ENCODE peak calls at places on chromosomes 11 and 22, in seven cellular contexts. One of them, this sample, is unnamed.
A peak's percentile ranks its signal among the peaks of the same experiment; 100 is the strongest.

GRCh38 chr11:65058419-65059054 is at the start of gene NAALADL1:
- DNase-seq in SW 1271: no peak
- DNase-seq in kidney epithelial cell: no peak
- DNase-seq in NCI-H345: no peak
- DNase-seq in stimulated activated CD4-positive, alpha-beta T cell treated with anti-CD3 and anti-CD28 coated beads, TNF-alpha, amount 100 ng/mL, for 48 hours: no peak
- DNase-seq in NCI-H2171: no peak
- DNase-seq in kidney: no peak
- DNase-seq in this sample: no peak

GRCh38 chr11:71388637-71389235 is 59.5 kb downstream of the DHCR7 start:
- DNase-seq in SW 1271: no peak
- DNase-seq in kidney epithelial cell: no peak
- DNase-seq in NCI-H345: no peak
- DNase-seq in stimulated activated CD4-positive, alpha-beta T cell treated with anti-CD3 and anti-CD28 coated beads, TNF-alpha, amount 100 ng/mL, for 48 hours: no peak
- DNase-seq in NCI-H2171: no peak
- DNase-seq in kidney: no peak
- DNase-seq in this sample: no peak

GRCh38 chr22:48576333-48577013 is 1251.2 kb downstream of the BRD1 start:
- DNase-seq in SW 1271: no peak
- DNase-seq in kidney epithelial cell: no peak
- DNase-seq in NCI-H345: peak; percentile 26
- DNase-seq in stimulated activated CD4-positive, alpha-beta T cell treated with anti-CD3 and anti-CD28 coated beads, TNF-alpha, amount 100 ng/mL, for 48 hours: no peak
- DNase-seq in NCI-H2171: peak; percentile 77
- DNase-seq in kidney: peak; percentile 71
- DNase-seq in this sample: peak; percentile 9

GRCh38 chr11:22666700-22667439 is 459 bp downstream of the GAS2 start:
- DNase-seq in SW 1271: no peak
- DNase-seq in kidney epithelial cell: no peak
- DNase-seq in NCI-H345: peak; percentile 40
- DNase-seq in stimulated activated CD4-positive, alpha-beta T cell treated with anti-CD3 and anti-CD28 coated beads, TNF-alpha, amount 100 ng/mL, for 48 hours: no peak
- DNase-seq in NCI-H2171: peak; percentile 72
- DNase-seq in kidney: peak; percentile 77
- DNase-seq in this sample: peak; percentile 5

GRCh38 chr22:36564422-36565151 is 35.6 kb upstream of the EIF3D start:
- DNase-seq in SW 1271: no peak
- DNase-seq in kidney epithelial cell: no peak
- DNase-seq in NCI-H345: no peak
- DNase-seq in stimulated activated CD4-positive, alpha-beta T cell treated with anti-CD3 and anti-CD28 coated beads, TNF-alpha, amount 100 ng/mL, for 48 hours: no peak
- DNase-seq in NCI-H2171: no peak
- DNase-seq in kidney: no peak
- DNase-seq in this sample: no peak

GRCh38 chr22:40479126-40479800 is 108.9 kb downstream of the SGSM3 start:
- DNase-seq in SW 1271: no peak
- DNase-seq in kidney epithelial cell: no peak
- DNase-seq in NCI-H345: no peak
- DNase-seq in stimulated activated CD4-positive, alpha-beta T cell treated with anti-CD3 and anti-CD28 coated beads, TNF-alpha, amount 100 ng/mL, for 48 hours: no peak
- DNase-seq in NCI-H2171: no peak
- DNase-seq in kidney: no peak
- DNase-seq in this sample: no peak

GRCh38 chr22:17085277-17086091 is 684 bp downstream of the IL17RA start:
- DNase-seq in SW 1271: no peak
- DNase-seq in kidney epithelial cell: no peak
- DNase-seq in NCI-H345: no peak
- DNase-seq in stimulated activated CD4-positive, alpha-beta T cell treated with anti-CD3 and anti-CD28 coated beads, TNF-alpha, amount 100 ng/mL, for 48 hours: no peak
- DNase-seq in NCI-H2171: no peak
- DNase-seq in kidney: peak; percentile 83
- DNase-seq in this sample: no peak

GRCh38 chr22:50613291-50613981 is 12.8 kb downstream of the MAPK8IP2 start:
- DNase-seq in SW 1271: no peak
- DNase-seq in kidney epithelial cell: no peak
- DNase-seq in NCI-H345: no peak
- DNase-seq in stimulated activated CD4-positive, alpha-beta T cell treated with anti-CD3 and anti-CD28 coated beads, TNF-alpha, amount 100 ng/mL, for 48 hours: no peak
- DNase-seq in NCI-H2171: no peak
- DNase-seq in kidney: no peak
- DNase-seq in this sample: peak; percentile 39

GRCh38 chr11:47248664-47249377 is at the start of gene ACP2:
- DNase-seq in SW 1271: peak; percentile 86
- DNase-seq in kidney epithelial cell: no peak
- DNase-seq in NCI-H345: peak; percentile 94
- DNase-seq in stimulated activated CD4-positive, alpha-beta T cell treated with anti-CD3 and anti-CD28 coated beads, TNF-alpha, amount 100 ng/mL, for 48 hours: peak; percentile 75
- DNase-seq in NCI-H2171: peak; percentile 91
- DNase-seq in kidney: peak; percentile 95
- DNase-seq in this sample: peak; percentile 91

GRCh38 chr11:117145393-117145761 is 1.3 kb downstream of the PAFAH1B2 start:
- DNase-seq in SW 1271: peak; percentile 39
- DNase-seq in kidney epithelial cell: no peak
- DNase-seq in NCI-H345: no peak
- DNase-seq in stimulated activated CD4-positive, alpha-beta T cell treated with anti-CD3 and anti-CD28 coated beads, TNF-alpha, amount 100 ng/mL, for 48 hours: no peak
- DNase-seq in NCI-H2171: no peak
- DNase-seq in kidney: no peak
- DNase-seq in this sample: no peak

GRCh38 chr11:123221074-123221473 is 26.0 kb upstream of the CLMP start:
- DNase-seq in SW 1271: no peak
- DNase-seq in kidney epithelial cell: no peak
- DNase-seq in NCI-H345: no peak
- DNase-seq in stimulated activated CD4-positive, alpha-beta T cell treated with anti-CD3 and anti-CD28 coated beads, TNF-alpha, amount 100 ng/mL, for 48 hours: no peak
- DNase-seq in NCI-H2171: no peak
- DNase-seq in kidney: no peak
- DNase-seq in this sample: no peak

GRCh38 chr22:40182231-40182835 is 4.6 kb downstream of the TNRC6B start:
- DNase-seq in SW 1271: no peak
- DNase-seq in kidney epithelial cell: no peak
- DNase-seq in NCI-H345: no peak
- DNase-seq in stimulated activated CD4-positive, alpha-beta T cell treated with anti-CD3 and anti-CD28 coated beads, TNF-alpha, amount 100 ng/mL, for 48 hours: no peak
- DNase-seq in NCI-H2171: no peak
- DNase-seq in kidney: no peak
- DNase-seq in this sample: no peak

GRCh38 chr22:23849009-23850006 is 8.4 kb upstream of the SLC2A11 start:
- DNase-seq in SW 1271: peak; percentile 42
- DNase-seq in kidney epithelial cell: no peak
- DNase-seq in NCI-H345: peak; percentile 90
- DNase-seq in stimulated activated CD4-positive, alpha-beta T cell treated with anti-CD3 and anti-CD28 coated beads, TNF-alpha, amount 100 ng/mL, for 48 hours: peak; percentile 78
- DNase-seq in NCI-H2171: peak; percentile 70
- DNase-seq in kidney: peak; percentile 93
- DNase-seq in this sample: peak; percentile 63

GRCh38 chr11:122523841-122524531 is 131.5 kb upstream of the UBASH3B start:
- DNase-seq in SW 1271: no peak
- DNase-seq in kidney epithelial cell: no peak
- DNase-seq in NCI-H345: no peak
- DNase-seq in stimulated activated CD4-positive, alpha-beta T cell treated with anti-CD3 and anti-CD28 coated beads, TNF-alpha, amount 100 ng/mL, for 48 hours: no peak
- DNase-seq in NCI-H2171: no peak
- DNase-seq in kidney: peak; percentile 75
- DNase-seq in this sample: no peak

GRCh38 chr22:19663286-19663815 is 51.0 kb upstream of the SEPTIN5 start:
- DNase-seq in SW 1271: no peak
- DNase-seq in kidney epithelial cell: peak; percentile 4
- DNase-seq in NCI-H345: no peak
- DNase-seq in stimulated activated CD4-positive, alpha-beta T cell treated with anti-CD3 and anti-CD28 coated beads, TNF-alpha, amount 100 ng/mL, for 48 hours: no peak
- DNase-seq in NCI-H2171: no peak
- DNase-seq in kidney: no peak
- DNase-seq in this sample: peak; percentile 71

GRCh38 chr22:50626314-50626855 is 1.6 kb downstream of the ARSA start:
- DNase-seq in SW 1271: no peak
- DNase-seq in kidney epithelial cell: no peak
- DNase-seq in NCI-H345: no peak
- DNase-seq in stimulated activated CD4-positive, alpha-beta T cell treated with anti-CD3 and anti-CD28 coated beads, TNF-alpha, amount 100 ng/mL, for 48 hours: no peak
- DNase-seq in NCI-H2171: no peak
- DNase-seq in kidney: peak; percentile 73
- DNase-seq in this sample: no peak

GRCh38 chr11:64560941-64561340 is 30.1 kb upstream of the SLC22A12 start:
- DNase-seq in SW 1271: no peak
- DNase-seq in kidney epithelial cell: no peak
- DNase-seq in NCI-H345: no peak
- DNase-seq in stimulated activated CD4-positive, alpha-beta T cell treated with anti-CD3 and anti-CD28 coated beads, TNF-alpha, amount 100 ng/mL, for 48 hours: no peak
- DNase-seq in NCI-H2171: no peak
- DNase-seq in kidney: peak; percentile 52
- DNase-seq in this sample: no peak

GRCh38 chr11:122261546-122261945 is 145.5 kb upstream of the BLID start:
- DNase-seq in SW 1271: no peak
- DNase-seq in kidney epithelial cell: no peak
- DNase-seq in NCI-H345: no peak
- DNase-seq in stimulated activated CD4-positive, alpha-beta T cell treated with anti-CD3 and anti-CD28 coated beads, TNF-alpha, amount 100 ng/mL, for 48 hours: no peak
- DNase-seq in NCI-H2171: no peak
- DNase-seq in kidney: no peak
- DNase-seq in this sample: no peak